ENCODE peak calls at places on chromosomes 4 and X, in ten cellular contexts. M is erythroblast; U is stimulated activated CD4-positive, alpha-beta T cell treated with anti-CD3 and anti-CD28 coated beads, Interleukin-4, amount 100 ng/mL, for 4 hours; D is fibroblast of pulmonary artery; K is epithelial cell of prostate; A is Ammon's horn; R is GM06990; W is anterior cingulate cortex; I is memory B cell; Q is NT2/D1. B is an unnamed sample.

GRCh38 chr4:81802308-81802846 is 330.7 kb upstream of the RASGEF1B start:
- DNase-seq in M (no peak), U (no peak), D (no peak), K (no peak), A (no peak), R (no peak), W (no peak), I (no peak), Q (no peak), B (no peak)

GRCh38 chr4:2036866-2037265 is 22.3 kb upstream of the NAT8L start:
- DNase-seq in M (no peak), U (no peak), D (no peak), K (no peak), A (no peak), R (no peak), W (no peak), I (no peak), Q (no peak), B (no peak)

GRCh38 chr4:99818661-99819060 is 2.0 kb downstream of the DAPP1 start:
- DNase-seq in M (no peak), U (no peak), D (no peak), K (no peak), A (no peak), R (no peak), W (no peak), I (no peak), Q (no peak), B (no peak)

GRCh38 chrX:153592966-153593688 is 5.8 kb downstream of the CCNQ start:
- DNase-seq in M (no peak), U (no peak), D (no peak), K (no peak), A (peak; percentile 83), R (no peak), W (peak; percentile 41), I (no peak), Q (no peak), B (no peak)

GRCh38 chrX:10175317-10175871 is 18.6 kb downstream of the CLCN4 start:
- DNase-seq in M (peak; percentile 19), U (no peak), D (peak; percentile 67), K (no peak), A (no peak), R (no peak), W (no peak), I (no peak), Q (no peak), B (no peak)

GRCh38 chr4:3783691-3784306 is 17.6 kb downstream of the ADRA2C start:
- DNase-seq in M (peak; percentile 10), U (no peak), D (no peak), K (no peak), A (no peak), R (no peak), W (no peak), I (no peak), Q (no peak), B (peak; percentile 37)

GRCh38 chr4:153083447-153083921 is 120.8 kb upstream of the TRIM2 start:
- DNase-seq in M (peak; percentile 87), U (peak; percentile 32), D (peak; percentile 84), K (no peak), A (peak; percentile 90), R (peak; percentile 26), W (peak; percentile 65), I (peak; percentile 51), Q (peak; percentile 87), B (peak; percentile 90)

GRCh38 chr4:11774346-11774745 is 345.7 kb upstream of the HS3ST1 start:
- DNase-seq in M (no peak), U (no peak), D (peak; percentile 85), K (no peak), A (no peak), R (no peak), W (no peak), I (no peak), Q (no peak), B (no peak)

GRCh38 chr4:99690990-99691389 is 33.4 kb upstream of the C4orf54 start:
- DNase-seq in M (no peak), U (no peak), D (no peak), K (no peak), A (no peak), R (no peak), W (no peak), I (no peak), Q (no peak), B (no peak)

GRCh38 chr4:17065821-17066220 is 167.4 kb upstream of the LDB2 start:
- DNase-seq in M (no peak), U (no peak), D (no peak), K (no peak), A (no peak), R (no peak), W (no peak), I (no peak), Q (no peak), B (no peak)

GRCh38 chrX:153507484-153508178 is 9.8 kb upstream of the ATP2B3 start:
- DNase-seq in M (peak; percentile 82), U (peak; percentile 72), D (peak; percentile 73), K (no peak), A (peak; percentile 86), R (peak; percentile 70), W (peak; percentile 75), I (peak; percentile 80), Q (peak; percentile 39), B (peak; percentile 75)

GRCh38 chr4:152678841-152679240 is 956 bp downstream of the TMEM154 start:
- DNase-seq in M (no peak), U (no peak), D (no peak), K (no peak), A (no peak), R (no peak), W (no peak), I (no peak), Q (no peak), B (no peak)

GRCh38 chr4:185587444-185588161 is 52.3 kb upstream of the PDLIM3 start:
- DNase-seq in M (no peak), U (peak; percentile 74), D (peak; percentile 43), K (no peak), A (no peak), R (peak; percentile 89), W (no peak), I (peak; percentile 72), Q (no peak), B (peak; percentile 96)

GRCh38 chr4:12595986-12596385 is 888.2 kb downstream of the RAB28 start:
- DNase-seq in M (no peak), U (no peak), D (no peak), K (no peak), A (no peak), R (no peak), W (no peak), I (no peak), Q (no peak), B (no peak)

GRCh38 chr4:118033148-118034060 is 882 bp upstream of the NDST3 start:
- DNase-seq in M (peak; percentile 22), U (no peak), D (peak; percentile 25), K (no peak), A (peak; percentile 34), R (no peak), W (peak; percentile 6), I (no peak), Q (peak; percentile 22), B (peak; percentile 77)

GRCh38 chrX:135421932-135422809 is at the start of gene SMIM10L2A:
- DNase-seq in M (no peak), U (no peak), D (no peak), K (no peak), A (no peak), R (no peak), W (no peak), I (peak; percentile 40), Q (no peak), B (no peak)

GRCh38 chr4:152996672-152997071 is 60.5 kb downstream of the FHDC1 start:
- DNase-seq in M (no peak), U (no peak), D (no peak), K (no peak), A (no peak), R (no peak), W (no peak), I (no peak), Q (no peak), B (peak; percentile 23)

GRCh38 chr4:186693159-186693815 is 30.4 kb downstream of the FAT1 start:
- DNase-seq in M (peak; percentile 55), U (no peak), D (peak; percentile 94), K (no peak), A (no peak), R (no peak), W (no peak), I (no peak), Q (no peak), B (no peak)

GRCh38 chr4:1400861-1401408 is 5.3 kb downstream of the NKX1-1 start:
- DNase-seq in M (no peak), U (no peak), D (no peak), K (no peak), A (no peak), R (no peak), W (no peak), I (no peak), Q (no peak), B (no peak)

GRCh38 chrX:42119076-42119475 is 195.7 kb upstream of the CASK start:
- DNase-seq in M (no peak), U (no peak), D (peak; percentile 94), K (peak; percentile 85), A (no peak), R (no peak), W (no peak), I (no peak), Q (no peak), B (no peak)

GRCh38 chr4:52641853-52642563 is 17.1 kb downstream of the USP46 start:
- DNase-seq in M (no peak), U (no peak), D (peak; percentile 37), K (peak; percentile 34), A (no peak), R (peak; percentile 60), W (no peak), I (no peak), Q (no peak), B (no peak)

GRCh38 chr4:123821861-123822260 is 425.3 kb downstream of the SPRY1 start:
- DNase-seq in M (no peak), U (no peak), D (peak; percentile 69), K (no peak), A (no peak), R (no peak), W (no peak), I (no peak), Q (no peak), B (no peak)

GRCh38 chrX:149910178-149910695 is 19.1 kb upstream of the HSFX4 start:
- DNase-seq in M (peak; percentile 11), U (no peak), D (no peak), K (no peak), A (no peak), R (no peak), W (no peak), I (no peak), Q (no peak), B (no peak)

GRCh38 chrX:134572816-134573682 is 85.2 kb downstream of the PLAC1 start:
- DNase-seq in M (no peak), U (no peak), D (peak; percentile 7), K (peak; percentile 18), A (no peak), R (no peak), W (no peak), I (no peak), Q (no peak), B (no peak)

GRCh38 chr4:7331682-7332000 is 103.1 kb downstream of the PSAPL1 start:
- DNase-seq in M (no peak), U (no peak), D (no peak), K (no peak), A (no peak), R (no peak), W (no peak), I (no peak), Q (no peak), B (no peak)

GRCh38 chr4:2304877-2305561 is 43.1 kb upstream of the MXD4 start:
- DNase-seq in M (no peak), U (no peak), D (no peak), K (no peak), A (no peak), R (no peak), W (no peak), I (no peak), Q (no peak), B (no peak)

GRCh38 chrX:9286234-9286633 is 178.6 kb upstream of the TBL1X start:
- DNase-seq in M (no peak), U (no peak), D (no peak), K (no peak), A (no peak), R (no peak), W (no peak), I (no peak), Q (no peak), B (no peak)

GRCh38 chrX:8364369-8365141 is 100.1 kb upstream of the VCX3B start:
- DNase-seq in M (no peak), U (no peak), D (peak; percentile 20), K (no peak), A (no peak), R (no peak), W (no peak), I (no peak), Q (peak; percentile 63), B (no peak)